ENCODE peak calls at places on chromosome 7, in seven cellular contexts. Y, P, V, M, E, B and O are unnamed samples. For H3K4me1, the result is how much of the 10 kb centered on the place peaks cover.

GRCh38 chr7:38744746-38745145 is 113.6 kb upstream of the AMPH start:
- DNase-seq in Y (no peak), V (no peak), E (no peak), P (no peak), M (no peak), B (no peak), O (no peak)

GRCh38 chr7:107224374-107224773 is 55.6 kb downstream of the HBP1 start:
- DNase-seq in B (no peak), Y (no peak), M (no peak), V (no peak), P (no peak), E (no peak), O (no peak)

GRCh38 chr7:142384508-142384922 is 126.7 kb upstream of the PRSS58 start:
- DNase-seq in V (no peak), M (peak), E (no peak), B (no peak), P (no peak), Y (no peak), O (no peak)

GRCh38 chr7:113100091-113100723 is 13.6 kb upstream of the GPR85 start:
- DNase-seq in Y (no peak), V (no peak), M (no peak), P (peak), E (peak), B (no peak), O (peak)

GRCh38 chr7:152366662-152367061 is 69.1 kb downstream of the KMT2C start:
- DNase-seq in B (no peak), M (peak), P (peak), V (no peak), Y (no peak), E (no peak), O (no peak)

GRCh38 chr7:3558410-3558809 is 257.4 kb downstream of the SDK1 start:
- DNase-seq in V (no peak), P (no peak), M (no peak), E (peak), B (no peak), Y (no peak), O (no peak)

GRCh38 chr7:98703916-98704315 is 86.8 kb downstream of the NPTX2 start:
- DNase-seq in E (no peak), V (no peak), B (no peak), Y (no peak), P (no peak), M (no peak), O (no peak)

GRCh38 chr7:44155191-44156185 is 14.4 kb upstream of the MYL7 start:
- DNase-seq in M (no peak), V (no peak), B (no peak), E (no peak), P (no peak), Y (no peak), O (peak)

GRCh38 chr7:90271753-90272152 is 26.8 kb downstream of the CFAP69 start:
- DNase-seq in V (no peak), P (no peak), B (no peak), M (no peak), E (no peak), Y (no peak), O (no peak)

GRCh38 chr7:141737118-141737835 is 881 bp upstream of the SSBP1 start:
- DNase-seq in P (no peak), B (no peak), E (no peak), V (no peak), Y (peak), M (no peak), O (no peak)

GRCh38 chr7:98254516-98254915 is 2.5 kb upstream of the TECPR1 start:
- DNase-seq in E (no peak), P (no peak), B (no peak), Y (no peak), V (no peak), M (no peak), O (no peak)

GRCh38 chr7:111987115-111987826 is 218.9 kb downstream of the DOCK4 start:
- DNase-seq in B (no peak), E (no peak), P (peak), M (no peak), Y (no peak), V (no peak), O (no peak)

GRCh38 chr7:12031638-12032037 is 179.5 kb upstream of the TMEM106B start:
- DNase-seq in V (no peak), M (no peak), Y (no peak), B (peak), P (no peak), E (no peak), O (no peak)

GRCh38 chr7:155538293-155538692 is 8.1 kb downstream of the CNPY1 start:
- DNase-seq in E (no peak), V (peak), B (no peak), M (no peak), P (no peak), Y (no peak), O (no peak)

GRCh38 chr7:155652156-155653124 is 8.0 kb downstream of the RBM33 start:
- DNase-seq in P (no peak), E (no peak), V (no peak), Y (no peak), B (no peak), M (no peak), O (no peak)

GRCh38 chr7:40138973-40139372 is 4.2 kb downstream of the SUGCT start:
- DNase-seq in M (no peak), B (no peak), Y (no peak), P (no peak), V (no peak), E (no peak), O (no peak)

GRCh38 chr7:76356115-76356514 is 2.7 kb downstream of the YWHAG start:
- DNase-seq in P (no peak), E (no peak), Y (no peak), B (no peak), M (no peak), V (no peak), O (no peak)

GRCh38 chr7:95772771-95773581 is 622 bp downstream of the DYNC1I1 start:
- DNase-seq in E (peak), B (no peak), Y (no peak), P (peak), M (peak), V (peak), O (peak)

GRCh38 chr7:149427096-149427680 is 33.7 kb downstream of the ZNF777 start:
- DNase-seq in M (no peak), Y (no peak), V (peak), E (peak), P (no peak), B (no peak), O (no peak)

GRCh38 chr7:130962109-130962508 is 228.1 kb upstream of the KLF14 start:
- DNase-seq in P (no peak), E (no peak), V (no peak), Y (no peak), M (no peak), B (no peak), O (no peak)

GRCh38 chr7:119578116-119578515 is 694.9 kb upstream of the KCND2 start:
- DNase-seq in P (no peak), E (no peak), V (no peak), B (no peak), M (no peak), Y (no peak), O (no peak)

GRCh38 chr7:29469984-29470557 is 93.6 kb upstream of the PRR15 start:
- DNase-seq in B (no peak), P (no peak), Y (no peak), E (no peak), M (no peak), V (no peak), O (no peak)

GRCh38 chr7:44693641-44694313 is 54.9 kb upstream of the ZMIZ2 start:
- DNase-seq in E (no peak), M (peak), Y (no peak), V (no peak), P (peak), B (peak), O (no peak)

GRCh38 chr7:102152672-102153585 is 133.7 kb upstream of the SH2B2 start:
- DNase-seq in P (peak), M (no peak), Y (no peak), V (peak), B (peak), E (no peak), O (no peak)

GRCh38 chr7:79593819-79594218 is 140.4 kb upstream of the MAGI2 start:
- DNase-seq in M (no peak), P (no peak), B (no peak), E (peak), V (no peak), Y (no peak), O (no peak)

GRCh38 chr7:30240401-30240800 is 44.0 kb upstream of the ZNRF2 start:
- DNase-seq in P (no peak), B (no peak), M (no peak), Y (no peak), E (no peak), V (no peak), O (no peak)

GRCh38 chr7:36301914-36302771 is 87.5 kb upstream of the ANLN start:
- DNase-seq in Y (no peak), E (no peak), P (no peak), M (no peak), V (no peak), B (no peak), O (no peak)

GRCh38 chr7:1510780-1511154 is 6.6 kb upstream of the INTS1 start:
- DNase-seq in B (no peak), Y (no peak), E (peak), V (no peak), P (no peak), M (no peak), O (no peak)

GRCh38 chr7:67566101-67566500 is 569.5 kb downstream of the TYW1 start:
- DNase-seq in E (no peak), V (no peak), P (no peak), M (no peak), B (no peak), Y (no peak), O (no peak)

DNA sequence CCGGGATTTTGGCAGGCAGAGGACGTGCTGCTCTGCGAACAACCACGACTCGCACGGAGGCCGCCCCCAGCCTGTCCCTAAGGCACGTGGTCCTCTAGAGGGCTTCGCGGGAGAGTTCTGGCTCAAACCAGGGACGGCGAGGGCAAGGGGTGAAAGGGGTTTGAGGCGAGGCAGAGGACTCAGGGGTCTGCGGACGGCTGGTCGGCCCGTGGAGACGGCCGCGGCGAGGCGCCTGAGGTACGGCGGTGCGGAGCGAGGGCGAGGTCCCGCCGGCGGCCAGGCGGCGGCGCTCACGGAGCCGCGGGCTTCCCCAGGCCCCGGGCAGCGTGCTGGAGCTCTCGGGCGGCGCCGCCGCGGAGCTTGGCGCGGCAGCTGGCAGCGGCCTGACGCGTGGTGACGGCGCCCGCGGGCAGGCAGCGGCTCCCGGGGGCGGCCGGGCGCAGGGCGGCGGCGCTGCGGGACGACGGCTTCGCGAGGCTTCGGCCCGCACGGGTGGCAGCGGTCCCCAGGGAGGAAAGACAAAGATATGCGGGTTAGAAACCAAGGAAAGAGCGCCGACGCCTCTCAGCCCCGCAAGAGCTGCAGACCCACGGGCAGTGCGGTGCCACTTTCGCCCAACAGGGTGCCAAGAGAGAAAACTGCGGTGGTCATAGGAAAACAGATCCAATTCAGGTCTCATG is 44.8 kb downstream of the ZNF800 start:
- DNase-seq in E (peak), V (peak), B (no peak), Y (no peak), M (peak), P (peak), O (peak)
- H3K4me3 ChIP-seq in E (peak), V (peak), B (no peak), Y (peak), M (peak), P (no peak), O (no peak)

DNA sequence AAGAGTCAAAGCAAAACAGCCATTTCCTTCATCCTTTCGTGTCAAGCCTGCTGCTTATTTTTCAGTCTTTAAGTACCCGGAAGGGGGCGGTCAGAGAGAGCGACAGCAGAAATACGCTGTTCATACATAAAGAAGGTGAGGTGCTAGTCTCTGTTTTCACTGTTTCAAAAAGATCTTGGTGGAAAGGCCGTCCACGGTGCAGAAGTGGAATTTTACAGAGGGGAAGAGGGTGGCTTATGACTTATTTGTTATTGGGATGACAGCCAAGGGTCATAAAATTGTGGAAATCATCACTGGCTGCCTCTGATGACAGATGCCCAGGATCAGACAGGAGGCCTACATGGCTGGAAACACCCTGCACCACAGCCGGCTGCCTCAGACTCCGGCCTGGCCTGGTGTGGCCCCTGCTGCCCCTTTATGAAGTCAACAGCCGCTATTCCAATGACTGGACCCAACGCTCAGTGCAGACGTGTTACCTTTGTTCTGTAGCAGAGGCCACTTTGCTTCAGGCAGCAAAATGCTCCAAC is 57.0 kb downstream of the HIPK2 start:
- DNase-seq in M (no peak), E (no peak), V (no peak), B (no peak), P (no peak), Y (no peak), O (no peak)
- TF ChIP-seq CTCF in M (no peak), E (no peak), V (no peak), B (no peak), P (no peak), Y (no peak), O (no peak)

GRCh38 chr7:42197391-42197790 is 39.6 kb downstream of the GLI3 start:
- DNase-seq in P (no peak), V (peak), B (no peak), M (no peak), E (no peak), Y (no peak), O (no peak)
- H3K4me1 ChIP-seq in P (under half), V (half or more), B (under half), M (under half), E (under half), Y (under half), O (under half)

GRCh38 chr7:50531928-50532327 is 33.3 kb downstream of the DDC start:
- DNase-seq in Y (no peak), M (no peak), P (no peak), E (peak), V (no peak), B (no peak), O (no peak)
- H3K4me3 ChIP-seq in Y (no peak), M (no peak), P (no peak), E (peak), V (no peak), B (no peak), O (no peak)

DNA sequence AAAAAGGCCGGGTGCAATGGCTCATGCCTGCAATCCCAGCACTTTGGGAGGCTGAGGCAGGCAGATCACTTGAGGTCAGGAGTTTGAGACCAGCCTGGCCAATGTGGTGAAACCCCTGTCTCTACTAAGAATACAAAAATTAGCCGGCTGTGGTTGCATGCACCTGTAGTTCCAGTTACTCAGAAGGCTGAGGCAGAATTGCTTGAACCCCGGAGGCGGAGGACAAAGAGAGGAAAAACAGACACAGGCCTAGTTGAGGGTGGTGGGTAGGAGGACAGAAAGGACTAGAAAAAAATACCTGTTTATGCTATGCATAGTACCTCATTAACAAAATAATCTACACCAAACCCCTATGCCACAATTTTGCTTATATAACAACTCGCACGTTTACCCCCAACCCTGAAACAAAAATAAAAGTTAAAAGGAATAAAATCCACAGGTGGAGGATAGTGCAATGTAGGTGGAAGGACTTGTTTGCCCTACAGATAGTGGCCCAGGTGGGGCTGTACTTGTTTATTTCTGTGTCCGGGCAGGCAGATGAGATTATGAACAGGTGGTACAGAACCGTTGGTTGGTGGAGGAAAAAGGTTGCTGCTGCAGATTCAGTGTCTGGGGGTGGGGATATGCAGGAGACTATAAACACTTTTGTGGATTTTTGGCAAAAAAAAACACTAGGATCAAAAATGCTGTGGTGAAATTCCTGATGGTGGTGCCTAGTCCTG is 5.1 kb downstream of the ZNF680 start:
- DNase-seq in M (no peak), E (no peak), P (no peak), V (no peak), B (no peak), Y (no peak), O (no peak)
- TF ChIP-seq CTCF in M (no peak), E (no peak), P (no peak), V (no peak), B (no peak), Y (no peak), O (no peak)

DNA sequence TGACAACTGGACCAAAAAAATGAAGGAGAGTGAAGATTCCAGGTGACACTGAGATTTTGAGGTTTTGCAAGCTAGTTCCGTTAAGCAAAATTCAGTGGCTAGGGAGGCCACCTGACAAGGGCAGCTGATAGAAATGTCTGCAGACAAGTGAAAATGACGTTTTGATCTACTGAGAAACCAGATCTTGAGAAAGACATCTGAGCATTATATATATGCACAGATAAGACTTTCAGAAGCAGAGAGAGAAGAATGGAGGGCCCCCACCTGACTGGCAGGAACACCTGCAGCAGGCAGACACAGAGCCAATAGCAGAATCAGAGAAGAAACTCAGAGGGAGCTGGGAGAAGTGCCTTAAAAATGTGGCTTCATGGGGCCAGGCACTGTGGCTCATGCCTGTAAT is 76.1 kb upstream of the LRGUK start:
- DNase-seq in Y (no peak), B (no peak), M (no peak), V (no peak), E (no peak), P (no peak), O (no peak)
- H3K4me1 ChIP-seq in Y (under half), B (under half), M (under half), V (under half), E (under half), P (under half), O (under half)

GRCh38 chr7:28408105-28408973 is 4.0 kb upstream of the CREB5 start:
- DNase-seq in E (peak), B (no peak), P (no peak), Y (no peak), V (peak), M (peak), O (no peak)
- H3K4me3 ChIP-seq in E (peak), B (no peak), P (peak), Y (peak), V (peak), M (peak), O (no peak)

GRCh38 chr7:100825215-100825671 is 2.1 kb downstream of the EPHB4 start:
- DNase-seq in Y (no peak), B (no peak), M (peak), V (peak), E (no peak), P (peak), O (no peak)

GRCh38 chr7:100825760-100826545 is 1.4 kb downstream of the EPHB4 start:
- DNase-seq in V (peak), P (no peak), Y (no peak), M (peak), E (no peak), B (no peak), O (no peak)

GRCh38 chr7:100826546-100827329 is 585 bp downstream of the EPHB4 start:
- DNase-seq in V (peak), M (peak), E (no peak), P (no peak), Y (no peak), B (no peak), O (no peak)

GRCh38 chr7:100829150-100829716 is 1.9 kb upstream of the EPHB4 start:
- DNase-seq in E (no peak), M (peak), V (no peak), P (peak), B (no peak), Y (no peak), O (no peak)

GRCh38 chr7:100827330-100828226 is at the start of gene EPHB4:
- DNase-seq in V (peak), M (peak), Y (peak), E (peak), P (peak), B (peak), O (peak)
- TF ChIP-seq CTCF in V (peak), M (no peak), Y (no peak), E (peak), P (peak), B (peak), O (no peak)

GRCh38 chr7:116807011-116807560 is 55.3 kb upstream of the CAPZA2 start:
- DNase-seq in V (no peak), E (no peak), M (no peak), B (no peak), P (no peak), Y (no peak), O (no peak)
- H3K4me1 ChIP-seq in V (under half), E (under half), M (under half), B (half or more), P (under half), Y (under half), O (under half)